ENCODE peak calls at places on chromosomes 3 and 15, in four cellular contexts. Q, K, S and Y are unnamed samples.

GRCh38 chr15:80940851-80941250 is 48.8 kb downstream of the MESD start:
- DNase-seq in S (no peak), Q (no peak), K (no peak), Y (no peak)

GRCh38 chr3:94118390-94118789 is 55.5 kb downstream of the NSUN3 start:
- DNase-seq in S (no peak), Q (no peak), K (no peak), Y (no peak)

GRCh38 chr15:78076231-78077052 is 1.1 kb downstream of the TBC1D2B start:
- DNase-seq in K (no peak), Q (no peak), S (no peak), Y (peak)

GRCh38 chr3:155382396-155383042 is 89.0 kb upstream of the STRIT1 start:
- DNase-seq in Q (peak), K (peak), S (peak), Y (peak)

GRCh38 chr3:70042683-70043082 is 43.1 kb downstream of the SAMMSON start:
- DNase-seq in K (no peak), S (no peak), Q (no peak), Y (no peak)

GRCh38 chr3:127038476-127038875 is 55.6 kb downstream of the PLXNA1 start:
- DNase-seq in S (no peak), K (no peak), Q (no peak), Y (no peak)

GRCh38 chr3:117184574-117184973 is 475.0 kb downstream of the TUSC7 start:
- DNase-seq in Q (no peak), K (no peak), S (no peak), Y (peak)

GRCh38 chr3:150407818-150408231 is 273 bp upstream of the TSC22D2 start:
- DNase-seq in S (no peak), Q (peak), K (no peak), Y (peak)

GRCh38 chr3:148389916-148390315 is 307.8 kb upstream of the AGTR1 start:
- DNase-seq in S (no peak), Q (no peak), K (no peak), Y (no peak)

GRCh38 chr15:78159395-78159794 is 10.2 kb downstream of the IDH3A start:
- DNase-seq in S (no peak), Q (no peak), K (no peak), Y (no peak)

GRCh38 chr3:170608475-170608874 is 22.6 kb upstream of the SLC7A14 start:
- DNase-seq in K (no peak), Q (no peak), S (no peak), Y (no peak)

GRCh38 chr3:187208159-187208558 is 10.9 kb downstream of the RTP1 start:
- DNase-seq in S (peak), K (no peak), Q (no peak), Y (no peak)

GRCh38 chr15:34776706-34777105 is 18.6 kb downstream of the ACTC1 start:
- DNase-seq in K (no peak), Q (no peak), S (no peak), Y (no peak)

GRCh38 chr3:119585867-119586570 is 6.7 kb downstream of the ADPRH start:
- DNase-seq in K (no peak), Q (no peak), S (no peak), Y (no peak)

GRCh38 chr3:42745776-42746454 is 27.1 kb downstream of the CCDC13 start:
- DNase-seq in Q (no peak), S (no peak), K (peak), Y (peak)